ENCODE peak calls at places on chromosomes 16 and 17, in ten cellular contexts. D is activated CD8-positive, alpha-beta T cell treated with anti-CD3 and anti-CD28 coated beads for 36 hours; M is PC-3; G is fibroblast of the aortic adventitia; B is fibroblast of pulmonary artery; N is astrocyte of the spinal cord; S is heart left ventricle; P is tibial nerve; F is thoracic aorta; R is B cell. A is an unnamed sample.

GRCh38 chr16:88928405-88929375 is 48.3 kb downstream of the CBFA2T3 start:
- DNase-seq in D (no peak), F (no peak), P (no peak), B (no peak), N (no peak), M (no peak), S (no peak), R (no peak), G (no peak), A (no peak)

GRCh38 chr17:29177871-29178749 is 2.1 kb downstream of the MYO18A start:
- DNase-seq in D (no peak), G (no peak), B (no peak), M (peak; percentile 8), F (no peak), S (no peak), R (no peak), N (no peak), P (no peak), A (no peak)

GRCh38 chr17:80244871-80245509 is 15.7 kb upstream of the RNF213 start:
- DNase-seq in B (no peak), S (no peak), N (no peak), D (no peak), R (no peak), P (no peak), F (no peak), G (no peak), M (no peak), A (no peak)

GRCh38 chr17:34275881-34276280 is 5.9 kb downstream of the CCL7 start:
- DNase-seq in D (no peak), G (peak; percentile 92), R (no peak), F (no peak), B (peak; percentile 97), P (no peak), M (no peak), S (no peak), N (peak; percentile 90), A (no peak)

GRCh38 chr17:45573915-45574314 is 83.4 kb upstream of the PLEKHM1 start:
- DNase-seq in F (no peak), G (no peak), M (no peak), B (no peak), S (no peak), D (no peak), N (no peak), P (no peak), R (no peak), A (no peak)

GRCh38 chr16:87464691-87465300 is 28.0 kb downstream of the ZCCHC14 start:
- DNase-seq in S (peak; percentile 82), D (peak; percentile 67), N (peak; percentile 91), B (peak; percentile 92), M (peak; percentile 61), R (no peak), P (peak; percentile 81), G (peak; percentile 98), F (peak; percentile 79), A (no peak)

GRCh38 chr16:54923055-54923473 is 7.6 kb upstream of the IRX5 start:
- DNase-seq in M (no peak), R (no peak), B (no peak), S (no peak), F (no peak), P (no peak), N (no peak), D (no peak), G (no peak), A (no peak)

GRCh38 chr17:58344791-58345157 is 7.2 kb downstream of the SUPT4H1 start:
- DNase-seq in N (no peak), D (peak; percentile 78), M (no peak), F (no peak), G (no peak), R (peak; percentile 72), P (no peak), B (no peak), S (no peak), A (no peak)

GRCh38 chr17:40564883-40565744 is at the start of gene CCR7:
- DNase-seq in S (no peak), N (no peak), B (no peak), P (no peak), G (no peak), F (no peak), M (no peak), R (peak; percentile 91), D (peak; percentile 93), A (peak; percentile 13)

GRCh38 chr17:69326302-69327059 is 452 bp downstream of the ABCA5 start:
- DNase-seq in D (peak; percentile 21), P (no peak), F (peak; percentile 2), R (no peak), G (peak; percentile 62), S (peak; percentile 76), M (peak; percentile 39), B (peak; percentile 33), N (peak; percentile 45), A (no peak)

GRCh38 chr16:82070656-82071369 is 35.8 kb downstream of the HSD17B2 start:
- DNase-seq in M (peak; percentile 54), R (no peak), B (peak; percentile 13), F (no peak), N (peak; percentile 49), P (no peak), D (no peak), S (no peak), G (peak; percentile 36), A (no peak)

GRCh38 chr17:82064433-82065192 is 991 bp downstream of the DUS1L start:
- DNase-seq in S (peak; percentile 61), B (no peak), F (no peak), N (no peak), D (no peak), R (no peak), G (no peak), M (peak; percentile 48), P (no peak), A (no peak)

GRCh38 chr16:51326131-51326856 is 175.2 kb upstream of the SALL1 start:
- DNase-seq in R (no peak), D (no peak), G (peak; percentile 93), F (no peak), P (no peak), M (no peak), S (no peak), N (peak; percentile 77), B (peak; percentile 61), A (no peak)

DNA sequence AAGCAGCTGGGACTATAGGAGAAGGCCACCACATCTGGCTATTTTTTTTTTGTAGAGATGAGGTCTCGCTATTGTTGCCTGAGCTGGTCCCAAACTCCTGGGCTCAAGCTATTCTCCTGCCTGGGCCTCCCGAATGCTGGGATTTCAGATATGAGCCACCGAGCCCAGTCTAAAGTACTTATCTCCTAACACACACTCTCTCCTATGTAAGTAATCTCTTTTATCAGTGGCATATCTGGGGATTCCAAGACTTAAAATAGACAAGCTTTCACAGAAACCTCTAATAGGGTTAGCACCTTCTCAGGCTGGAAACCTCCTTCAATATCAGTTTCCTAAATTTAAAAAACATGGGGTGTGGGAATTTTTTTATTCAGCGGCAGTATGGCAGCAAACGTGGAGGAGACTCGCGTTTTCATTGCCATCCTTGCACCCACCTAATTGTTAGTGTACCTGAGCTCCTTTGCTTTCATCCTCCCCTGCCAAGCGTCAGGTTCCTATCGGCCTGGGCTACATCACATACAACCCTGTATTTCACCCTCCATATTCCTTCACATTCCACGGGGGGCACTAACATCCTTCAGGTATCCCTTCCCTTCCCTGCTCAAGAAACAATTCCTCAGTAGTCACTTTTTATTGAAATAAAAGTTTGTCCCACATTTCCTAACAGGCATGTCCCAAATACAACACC is 1.1 kb downstream of the EZH1 start:
- DNase-seq in R (no peak), M (no peak), F (no peak), B (peak; percentile 33), S (no peak), D (no peak), G (no peak), P (no peak), N (no peak), A (no peak)
- TF ChIP-seq CTCF in R (no peak), M (peak; percentile 28), F (no peak), B (peak; percentile 31), S (no peak), D (no peak), G (peak; percentile 42), P (peak; percentile 15), N (no peak), A (no peak)

GRCh38 chr16:71499775-71500364 is 10.7 kb upstream of the ZNF19 start:
- DNase-seq in N (peak; percentile 67), F (no peak), M (peak; percentile 71), R (peak; percentile 60), D (peak; percentile 67), G (peak; percentile 77), S (no peak), P (peak; percentile 53), B (peak; percentile 79), A (no peak)
- TF ChIP-seq CTCF in N (peak; percentile 71), F (peak; percentile 55), M (peak; percentile 70), R (peak; percentile 91), D (peak; percentile 80), G (peak; percentile 74), S (peak; percentile 37), P (peak; percentile 51), B (peak; percentile 75), A (peak; percentile 53)

GRCh38 chr17:70772761-70773160 is 603.4 kb downstream of the KCNJ2 start:
- DNase-seq in G (no peak), D (no peak), B (no peak), R (no peak), N (no peak), P (no peak), M (no peak), S (no peak), F (no peak), A (no peak)

GRCh38 chr17:70763018-70763417 is 593.7 kb downstream of the KCNJ2 start:
- DNase-seq in R (no peak), N (no peak), F (no peak), M (no peak), P (no peak), S (no peak), G (no peak), D (no peak), B (no peak), A (no peak)

DNA sequence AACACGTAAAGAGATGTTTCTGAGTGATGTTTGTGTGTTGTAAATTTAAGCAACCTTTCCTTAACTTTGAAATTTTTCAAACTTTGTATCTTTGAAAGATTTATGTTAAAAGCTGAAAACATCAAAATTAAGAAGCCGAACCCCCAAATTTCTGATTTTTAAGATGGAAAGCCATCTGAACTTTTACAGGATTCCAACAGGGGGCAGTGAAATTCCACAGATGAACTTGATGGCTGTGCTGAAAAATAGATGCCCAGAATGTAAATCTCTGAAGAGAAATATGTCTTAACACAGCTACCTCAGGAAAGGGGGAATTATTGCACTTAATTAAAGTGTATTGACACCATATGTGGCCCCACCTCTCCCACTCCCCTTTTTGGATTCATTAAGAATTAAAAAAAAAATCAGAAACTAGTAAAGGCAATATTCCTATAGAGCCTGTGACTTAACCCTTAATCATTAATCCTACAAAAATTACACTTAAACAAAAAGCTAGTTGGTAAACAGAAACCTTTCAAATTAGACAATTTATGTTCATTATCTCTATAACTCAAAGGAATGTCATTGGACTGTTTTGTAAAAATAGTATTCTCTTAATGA is 597.9 kb downstream of the KCNJ2 start:
- DNase-seq in M (peak; percentile 57), D (no peak), B (peak; percentile 78), S (no peak), P (no peak), N (peak; percentile 59), G (peak; percentile 44), R (no peak), F (no peak), A (no peak)
- TF ChIP-seq CTCF in M (peak; percentile 96), D (peak; percentile 47), B (peak; percentile 71), S (no peak), P (peak; percentile 39), N (peak; percentile 71), G (peak; percentile 60), R (peak; percentile 13), F (peak; percentile 42), A (peak; percentile 89)

DNA sequence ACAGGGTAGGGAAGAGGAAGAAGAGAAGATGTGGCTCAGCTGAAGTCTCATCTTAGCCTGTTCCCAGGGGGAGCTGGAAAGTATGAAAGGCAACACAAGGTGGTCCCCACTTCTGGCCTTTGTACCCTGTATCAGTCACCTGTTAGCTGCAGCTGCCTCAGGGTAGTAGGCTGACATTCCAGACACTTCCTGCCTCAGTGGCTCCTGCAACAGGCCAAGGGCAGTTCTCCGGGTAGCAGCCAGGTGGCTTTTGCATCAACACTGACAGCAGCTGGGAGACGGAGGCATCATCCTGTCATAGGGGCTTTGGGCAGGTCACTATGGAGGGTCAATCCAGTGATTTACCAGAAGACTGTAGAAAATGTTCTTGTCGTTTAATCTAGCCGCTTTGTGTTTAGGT is 124.0 kb downstream of the RGS9 start:
- DNase-seq in D (no peak), R (no peak), N (no peak), F (no peak), S (no peak), B (no peak), G (no peak), P (no peak), M (no peak), A (no peak)
- TF ChIP-seq CTCF in D (no peak), R (no peak), N (no peak), F (no peak), S (no peak), B (no peak), G (no peak), P (no peak), M (no peak), A (no peak)

A was measured in mesothelial cell of epicardium.